ENCODE peak calls at places on chromosomes 5 and 9, in four cellular contexts. One of them, this sample, is unnamed.

GRCh38 chr5:116652196-116652729 is 77.6 kb upstream of the SEMA6A start:
- DNase-seq in NCI-H1105 treated with DMSO at 0.1 percent for 48 hours: no peak
- DNase-seq in SJSA1: peak; percentile 87
- DNase-seq in T-helper 2 cell: no peak
- DNase-seq in this sample: no peak

GRCh38 chr5:162410365-162410764 is 342.8 kb downstream of the GABRG2 start:
- DNase-seq in NCI-H1105 treated with DMSO at 0.1 percent for 48 hours: no peak
- DNase-seq in T-helper 2 cell: no peak
- DNase-seq in SJSA1: no peak
- DNase-seq in this sample: no peak

GRCh38 chr5:139417214-139417613 is 13.3 kb upstream of the SPATA24 start:
- DNase-seq in T-helper 2 cell: no peak
- DNase-seq in NCI-H1105 treated with DMSO at 0.1 percent for 48 hours: peak; percentile 49
- DNase-seq in SJSA1: no peak
- DNase-seq in this sample: no peak

GRCh38 chr5:172561151-172561550 is 79.9 kb upstream of the NEURL1B start:
- DNase-seq in T-helper 2 cell: no peak
- DNase-seq in SJSA1: no peak
- DNase-seq in NCI-H1105 treated with DMSO at 0.1 percent for 48 hours: no peak
- DNase-seq in this sample: no peak

GRCh38 chr9:2228132-2228531 is 213.0 kb downstream of the SMARCA2 start:
- DNase-seq in NCI-H1105 treated with DMSO at 0.1 percent for 48 hours: peak; percentile 37
- DNase-seq in T-helper 2 cell: no peak
- DNase-seq in SJSA1: no peak
- DNase-seq in this sample: no peak

GRCh38 chr5:375921-376871 is 54.7 kb downstream of the AHRR start:
- DNase-seq in NCI-H1105 treated with DMSO at 0.1 percent for 48 hours: no peak
- DNase-seq in T-helper 2 cell: no peak
- DNase-seq in SJSA1: peak; percentile 49
- DNase-seq in this sample: no peak

GRCh38 chr9:133830310-133830709 is 92.2 kb upstream of the SARDH start:
- DNase-seq in T-helper 2 cell: no peak
- DNase-seq in SJSA1: no peak
- DNase-seq in NCI-H1105 treated with DMSO at 0.1 percent for 48 hours: no peak
- DNase-seq in this sample: no peak

GRCh38 chr5:164818440-164818839 is 1313.0 kb downstream of the MAT2B start:
- DNase-seq in NCI-H1105 treated with DMSO at 0.1 percent for 48 hours: no peak
- DNase-seq in SJSA1: no peak
- DNase-seq in T-helper 2 cell: no peak
- DNase-seq in this sample: no peak

GRCh38 chr9:91900057-91900816 is 49.8 kb downstream of the ROR2 start:
- DNase-seq in NCI-H1105 treated with DMSO at 0.1 percent for 48 hours: no peak
- DNase-seq in T-helper 2 cell: no peak
- DNase-seq in SJSA1: no peak
- DNase-seq in this sample: no peak

GRCh38 chr5:154782326-154782725 is 27.1 kb downstream of the LARP1 start:
- DNase-seq in T-helper 2 cell: no peak
- DNase-seq in SJSA1: no peak
- DNase-seq in NCI-H1105 treated with DMSO at 0.1 percent for 48 hours: no peak
- DNase-seq in this sample: no peak

GRCh38 chr5:118548761-118549160 is 439.6 kb downstream of the DTWD2 start:
- DNase-seq in SJSA1: no peak
- DNase-seq in NCI-H1105 treated with DMSO at 0.1 percent for 48 hours: no peak
- DNase-seq in T-helper 2 cell: no peak
- DNase-seq in this sample: no peak

GRCh38 chr9:108921200-108921599 is 12.7 kb downstream of the ELP1 start:
- DNase-seq in NCI-H1105 treated with DMSO at 0.1 percent for 48 hours: no peak
- DNase-seq in T-helper 2 cell: no peak
- DNase-seq in SJSA1: no peak
- DNase-seq in this sample: no peak

GRCh38 chr9:127361561-127361960 is 35.4 kb upstream of the SLC2A8 start:
- DNase-seq in SJSA1: no peak
- DNase-seq in NCI-H1105 treated with DMSO at 0.1 percent for 48 hours: no peak
- DNase-seq in T-helper 2 cell: no peak
- DNase-seq in this sample: peak; percentile 9

GRCh38 chr5:172686111-172686510 is 45.0 kb downstream of the NEURL1B start:
- DNase-seq in SJSA1: no peak
- DNase-seq in T-helper 2 cell: no peak
- DNase-seq in NCI-H1105 treated with DMSO at 0.1 percent for 48 hours: no peak
- DNase-seq in this sample: no peak

GRCh38 chr5:133926489-133926878 is 41.9 kb downstream of the C5orf15 start:
- DNase-seq in SJSA1: no peak
- DNase-seq in NCI-H1105 treated with DMSO at 0.1 percent for 48 hours: no peak
- DNase-seq in T-helper 2 cell: no peak
- DNase-seq in this sample: no peak

GRCh38 chr5:14834584-14835540 is 36.7 kb downstream of the ANKH start:
- DNase-seq in T-helper 2 cell: no peak
- DNase-seq in NCI-H1105 treated with DMSO at 0.1 percent for 48 hours: no peak
- DNase-seq in SJSA1: no peak
- DNase-seq in this sample: no peak

GRCh38 chr9:86275962-86276361 is 6.4 kb downstream of the ISCA1 start:
- DNase-seq in SJSA1: no peak
- DNase-seq in NCI-H1105 treated with DMSO at 0.1 percent for 48 hours: no peak
- DNase-seq in T-helper 2 cell: no peak
- DNase-seq in this sample: no peak

GRCh38 chr5:12691330-12691729 is 787.1 kb upstream of the CTNND2 start:
- DNase-seq in NCI-H1105 treated with DMSO at 0.1 percent for 48 hours: no peak
- DNase-seq in SJSA1: no peak
- DNase-seq in T-helper 2 cell: no peak
- DNase-seq in this sample: no peak

GRCh38 chr5:124301850-124302249 is 444.6 kb downstream of the ZNF608 start:
- DNase-seq in T-helper 2 cell: no peak
- DNase-seq in SJSA1: no peak
- DNase-seq in NCI-H1105 treated with DMSO at 0.1 percent for 48 hours: no peak
- DNase-seq in this sample: no peak

GRCh38 chr9:120433701-120434100 is 146.3 kb downstream of the CDK5RAP2 start:
- DNase-seq in T-helper 2 cell: no peak
- DNase-seq in NCI-H1105 treated with DMSO at 0.1 percent for 48 hours: no peak
- DNase-seq in SJSA1: no peak
- DNase-seq in this sample: no peak

GRCh38 chr5:166074839-166075481 is 2216.5 kb upstream of the WWC1 start:
- DNase-seq in SJSA1: no peak
- DNase-seq in NCI-H1105 treated with DMSO at 0.1 percent for 48 hours: no peak
- DNase-seq in T-helper 2 cell: no peak
- DNase-seq in this sample: no peak

GRCh38 chr9:138020795-138021182 is 143.2 kb downstream of the CACNA1B start:
- DNase-seq in SJSA1: no peak
- DNase-seq in NCI-H1105 treated with DMSO at 0.1 percent for 48 hours: no peak
- DNase-seq in T-helper 2 cell: no peak
- DNase-seq in this sample: no peak

GRCh38 chr5:32711693-32712462 is 757 bp downstream of the NPR3 start:
- DNase-seq in SJSA1: no peak
- DNase-seq in NCI-H1105 treated with DMSO at 0.1 percent for 48 hours: no peak
- DNase-seq in T-helper 2 cell: no peak
- DNase-seq in this sample: no peak

GRCh38 chr5:179257190-179257741 is 88.0 kb downstream of the ADAMTS2 start:
- DNase-seq in T-helper 2 cell: no peak
- DNase-seq in SJSA1: peak; percentile 41
- DNase-seq in NCI-H1105 treated with DMSO at 0.1 percent for 48 hours: no peak
- DNase-seq in this sample: no peak

GRCh38 chr9:130942679-130943078 is 3.6 kb upstream of the FIBCD1 start:
- DNase-seq in SJSA1: no peak
- DNase-seq in NCI-H1105 treated with DMSO at 0.1 percent for 48 hours: no peak
- DNase-seq in T-helper 2 cell: no peak
- DNase-seq in this sample: no peak

GRCh38 chr5:28286566-28286965 is 1248.2 kb upstream of the CDH9 start:
- DNase-seq in T-helper 2 cell: no peak
- DNase-seq in NCI-H1105 treated with DMSO at 0.1 percent for 48 hours: no peak
- DNase-seq in SJSA1: no peak
- DNase-seq in this sample: no peak

GRCh38 chr9:132068604-132069003 is 11.1 kb downstream of the MED27 start:
- DNase-seq in T-helper 2 cell: no peak
- DNase-seq in NCI-H1105 treated with DMSO at 0.1 percent for 48 hours: no peak
- DNase-seq in SJSA1: no peak
- DNase-seq in this sample: no peak

GRCh38 chr5:78113689-78114088 is 180.8 kb downstream of the AP3B1 start:
- DNase-seq in SJSA1: no peak
- DNase-seq in NCI-H1105 treated with DMSO at 0.1 percent for 48 hours: no peak
- DNase-seq in T-helper 2 cell: no peak
- DNase-seq in this sample: no peak

GRCh38 chr5:143543358-143544255 is 140.1 kb upstream of the NR3C1 start:
- DNase-seq in NCI-H1105 treated with DMSO at 0.1 percent for 48 hours: no peak
- DNase-seq in SJSA1: no peak
- DNase-seq in T-helper 2 cell: no peak
- DNase-seq in this sample: no peak

This sample was measured in CMK.